ENCODE peak calls at places on chromosomes 12 and 14, in eight cellular contexts. One of them, this sample, is unnamed.
A peak's percentile ranks its signal among the peaks of the same experiment; 100 is the strongest.

GRCh38 chr14:64801800-64802199 is 77.9 kb downstream of the SPTB start:
- DNase-seq in bronchial epithelial cell: no peak
- DNase-seq in cardiac fibroblast: peak; percentile 18
- DNase-seq in GM12865: peak; percentile 11
- DNase-seq in upper lobe of left lung: no peak
- DNase-seq in foreskin fibroblast: no peak
- DNase-seq in left ventricle myocardium inferior: no peak
- DNase-seq in lung: no peak
- DNase-seq in this sample: no peak

GRCh38 chr14:103908580-103908979 is 19.7 kb upstream of the TDRD9 start:
- DNase-seq in bronchial epithelial cell: no peak
- DNase-seq in cardiac fibroblast: no peak
- DNase-seq in GM12865: no peak
- DNase-seq in upper lobe of left lung: no peak
- DNase-seq in foreskin fibroblast: no peak
- DNase-seq in left ventricle myocardium inferior: no peak
- DNase-seq in lung: no peak
- DNase-seq in this sample: no peak

GRCh38 chr12:53751336-53752191 is at the start of gene CISTR:
- DNase-seq in bronchial epithelial cell: no peak
- DNase-seq in cardiac fibroblast: no peak
- DNase-seq in GM12865: peak; percentile 54
- DNase-seq in upper lobe of left lung: peak; percentile 51
- DNase-seq in foreskin fibroblast: no peak
- DNase-seq in left ventricle myocardium inferior: no peak
- DNase-seq in lung: peak; percentile 42
- DNase-seq in this sample: no peak

GRCh38 chr12:124609041-124609984 is 41.9 kb upstream of the NCOR2 start:
- DNase-seq in bronchial epithelial cell: peak; percentile 74
- DNase-seq in cardiac fibroblast: peak; percentile 65
- DNase-seq in GM12865: peak; percentile 87
- DNase-seq in upper lobe of left lung: peak; percentile 92
- DNase-seq in foreskin fibroblast: no peak
- DNase-seq in left ventricle myocardium inferior: peak; percentile 81
- DNase-seq in lung: peak; percentile 93
- DNase-seq in this sample: peak; percentile 41

GRCh38 chr12:128823216-128823915 is 392 bp downstream of the SLC15A4 start:
- DNase-seq in bronchial epithelial cell: peak; percentile 7
- DNase-seq in cardiac fibroblast: no peak
- DNase-seq in GM12865: peak; percentile 59
- DNase-seq in upper lobe of left lung: peak; percentile 37
- DNase-seq in foreskin fibroblast: peak; percentile 13
- DNase-seq in left ventricle myocardium inferior: peak; percentile 37
- DNase-seq in lung: peak; percentile 41
- DNase-seq in this sample: no peak

GRCh38 chr12:131309700-131310099 is 356.0 kb downstream of the ADGRD1 start:
- DNase-seq in bronchial epithelial cell: no peak
- DNase-seq in cardiac fibroblast: no peak
- DNase-seq in GM12865: no peak
- DNase-seq in upper lobe of left lung: no peak
- DNase-seq in foreskin fibroblast: no peak
- DNase-seq in left ventricle myocardium inferior: no peak
- DNase-seq in lung: no peak
- DNase-seq in this sample: no peak

GRCh38 chr14:89340782-89341181 is 76.3 kb downstream of the FOXN3 start:
- DNase-seq in bronchial epithelial cell: no peak
- DNase-seq in cardiac fibroblast: no peak
- DNase-seq in GM12865: no peak
- DNase-seq in upper lobe of left lung: no peak
- DNase-seq in foreskin fibroblast: no peak
- DNase-seq in left ventricle myocardium inferior: no peak
- DNase-seq in lung: no peak
- DNase-seq in this sample: no peak

GRCh38 chr12:88362439-88362838 is 217.8 kb downstream of the KITLG start:
- DNase-seq in bronchial epithelial cell: peak; percentile 36
- DNase-seq in cardiac fibroblast: peak; percentile 42
- DNase-seq in GM12865: no peak
- DNase-seq in upper lobe of left lung: no peak
- DNase-seq in foreskin fibroblast: no peak
- DNase-seq in left ventricle myocardium inferior: no peak
- DNase-seq in lung: no peak
- DNase-seq in this sample: no peak

GRCh38 chr14:38951451-38951850 is 151.6 kb downstream of the SEC23A start:
- DNase-seq in bronchial epithelial cell: peak; percentile 13
- DNase-seq in cardiac fibroblast: peak; percentile 61
- DNase-seq in GM12865: no peak
- DNase-seq in upper lobe of left lung: no peak
- DNase-seq in foreskin fibroblast: peak; percentile 24
- DNase-seq in left ventricle myocardium inferior: no peak
- DNase-seq in lung: no peak
- DNase-seq in this sample: no peak

GRCh38 chr12:130977759-130978127 is 24.0 kb downstream of the ADGRD1 start:
- DNase-seq in bronchial epithelial cell: no peak
- DNase-seq in cardiac fibroblast: no peak
- DNase-seq in GM12865: no peak
- DNase-seq in upper lobe of left lung: no peak
- DNase-seq in foreskin fibroblast: no peak
- DNase-seq in left ventricle myocardium inferior: no peak
- DNase-seq in lung: no peak
- DNase-seq in this sample: no peak

GRCh38 chr12:57614178-57614947 is 3.1 kb downstream of the ARHGEF25 start:
- DNase-seq in bronchial epithelial cell: peak; percentile 30
- DNase-seq in cardiac fibroblast: peak; percentile 42
- DNase-seq in GM12865: peak; percentile 80
- DNase-seq in upper lobe of left lung: no peak
- DNase-seq in foreskin fibroblast: no peak
- DNase-seq in left ventricle myocardium inferior: peak; percentile 47
- DNase-seq in lung: no peak
- DNase-seq in this sample: no peak

GRCh38 chr12:69231479-69231878 is 7.9 kb upstream of the CPSF6 start:
- DNase-seq in bronchial epithelial cell: no peak
- DNase-seq in cardiac fibroblast: no peak
- DNase-seq in GM12865: no peak
- DNase-seq in upper lobe of left lung: no peak
- DNase-seq in foreskin fibroblast: no peak
- DNase-seq in left ventricle myocardium inferior: no peak
- DNase-seq in lung: no peak
- DNase-seq in this sample: no peak

GRCh38 chr12:113214938-113215400 is 6.3 kb upstream of the TPCN1 start:
- DNase-seq in bronchial epithelial cell: peak; percentile 85
- DNase-seq in cardiac fibroblast: peak; percentile 96
- DNase-seq in GM12865: peak; percentile 78
- DNase-seq in upper lobe of left lung: peak; percentile 79
- DNase-seq in foreskin fibroblast: peak; percentile 96
- DNase-seq in left ventricle myocardium inferior: peak; percentile 67
- DNase-seq in lung: peak; percentile 70
- DNase-seq in this sample: peak; percentile 99

GRCh38 chr12:71865166-71865713 is 25.7 kb downstream of the TBC1D15 start:
- DNase-seq in bronchial epithelial cell: peak; percentile 76
- DNase-seq in cardiac fibroblast: peak; percentile 75
- DNase-seq in GM12865: no peak
- DNase-seq in upper lobe of left lung: no peak
- DNase-seq in foreskin fibroblast: peak; percentile 93
- DNase-seq in left ventricle myocardium inferior: no peak
- DNase-seq in lung: no peak
- DNase-seq in this sample: peak; percentile 56

GRCh38 chr12:89971880-89972279 is 263.2 kb upstream of the ATP2B1 start:
- DNase-seq in bronchial epithelial cell: no peak
- DNase-seq in cardiac fibroblast: peak; percentile 89
- DNase-seq in GM12865: no peak
- DNase-seq in upper lobe of left lung: no peak
- DNase-seq in foreskin fibroblast: no peak
- DNase-seq in left ventricle myocardium inferior: no peak
- DNase-seq in lung: no peak
- DNase-seq in this sample: no peak

GRCh38 chr14:71311061-71311460 is 403.8 kb downstream of the PCNX1 start:
- DNase-seq in bronchial epithelial cell: no peak
- DNase-seq in cardiac fibroblast: no peak
- DNase-seq in GM12865: no peak
- DNase-seq in upper lobe of left lung: no peak
- DNase-seq in foreskin fibroblast: no peak
- DNase-seq in left ventricle myocardium inferior: no peak
- DNase-seq in lung: no peak
- DNase-seq in this sample: no peak

GRCh38 chr14:71304588-71305133 is 397.4 kb downstream of the PCNX1 start:
- DNase-seq in bronchial epithelial cell: no peak
- DNase-seq in cardiac fibroblast: no peak
- DNase-seq in GM12865: no peak
- DNase-seq in upper lobe of left lung: no peak
- DNase-seq in foreskin fibroblast: no peak
- DNase-seq in left ventricle myocardium inferior: no peak
- DNase-seq in lung: no peak
- DNase-seq in this sample: no peak

GRCh38 chr14:71314717-71315116 is 407.5 kb downstream of the PCNX1 start:
- DNase-seq in bronchial epithelial cell: no peak
- DNase-seq in cardiac fibroblast: no peak
- DNase-seq in GM12865: no peak
- DNase-seq in upper lobe of left lung: no peak
- DNase-seq in foreskin fibroblast: no peak
- DNase-seq in left ventricle myocardium inferior: no peak
- DNase-seq in lung: no peak
- DNase-seq in this sample: no peak

GRCh38 chr14:71308671-71309070 is 401.4 kb downstream of the PCNX1 start:
- DNase-seq in bronchial epithelial cell: no peak
- DNase-seq in cardiac fibroblast: no peak
- DNase-seq in GM12865: no peak
- DNase-seq in upper lobe of left lung: no peak
- DNase-seq in foreskin fibroblast: no peak
- DNase-seq in left ventricle myocardium inferior: no peak
- DNase-seq in lung: no peak
- DNase-seq in this sample: no peak

GRCh38 chr14:71309756-71310155 is 402.5 kb downstream of the PCNX1 start:
- DNase-seq in bronchial epithelial cell: no peak
- DNase-seq in cardiac fibroblast: no peak
- DNase-seq in GM12865: no peak
- DNase-seq in upper lobe of left lung: no peak
- DNase-seq in foreskin fibroblast: no peak
- DNase-seq in left ventricle myocardium inferior: no peak
- DNase-seq in lung: no peak
- DNase-seq in this sample: no peak
- TF ChIP-seq CTCF in bronchial epithelial cell: no peak
- TF ChIP-seq CTCF in cardiac fibroblast: no peak
- TF ChIP-seq CTCF in GM12865: no peak
- TF ChIP-seq CTCF in upper lobe of left lung: no peak
- TF ChIP-seq CTCF in foreskin fibroblast: no peak
- TF ChIP-seq CTCF in left ventricle myocardium inferior: no peak
- TF ChIP-seq CTCF in lung: no peak
- TF ChIP-seq CTCF in this sample: no peak

DNA sequence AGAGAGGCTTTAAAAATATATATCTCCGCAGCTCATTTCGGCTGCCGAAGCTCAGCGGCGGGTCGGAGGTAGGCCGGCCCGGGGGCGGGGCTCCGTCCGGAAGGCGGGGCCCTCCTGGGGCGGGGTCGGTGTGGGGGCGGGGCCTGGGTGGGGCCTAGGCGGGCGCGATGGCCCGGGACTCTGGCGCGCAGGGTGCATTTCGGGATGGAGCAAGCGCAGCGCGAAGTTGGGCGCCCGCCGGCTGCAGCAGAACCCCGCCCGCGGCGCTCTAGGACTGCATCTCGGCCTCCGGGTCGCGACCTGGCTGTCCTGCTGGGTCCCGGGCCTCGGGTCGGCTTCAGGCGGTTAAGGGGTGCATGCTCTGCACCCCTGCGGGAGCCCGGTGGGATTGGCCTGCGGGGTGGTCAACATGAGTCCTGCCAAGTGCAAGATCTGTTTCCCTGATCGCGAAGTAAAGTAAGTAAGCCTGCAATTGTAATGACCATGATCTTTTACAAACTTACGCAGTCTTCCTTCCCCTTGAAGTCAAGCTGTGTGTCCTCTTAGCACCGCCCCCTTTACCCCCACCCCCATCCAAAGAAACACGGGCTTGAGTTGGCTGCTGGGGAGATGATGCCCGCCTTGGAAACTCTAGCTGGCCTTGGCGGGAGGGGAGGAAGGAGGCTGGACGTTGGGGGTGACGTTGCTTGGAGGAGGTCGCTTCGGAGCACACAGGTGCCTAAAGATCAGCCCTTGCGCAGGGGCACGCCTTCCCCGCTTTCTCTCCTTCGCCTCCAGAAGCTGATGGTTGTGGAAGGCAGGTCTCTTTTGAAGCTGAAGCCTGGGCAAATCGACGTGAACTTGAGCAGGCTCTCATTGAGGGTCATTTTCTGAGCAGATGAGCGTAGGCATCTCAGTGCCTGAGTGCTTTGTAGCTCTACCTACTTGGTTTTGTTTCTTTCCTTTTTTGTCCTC is 38.4 kb downstream of the ACACB start:
- DNase-seq in bronchial epithelial cell: peak; percentile 66
- DNase-seq in cardiac fibroblast: peak; percentile 71
- DNase-seq in GM12865: peak; percentile 81
- DNase-seq in upper lobe of left lung: peak; percentile 82
- DNase-seq in foreskin fibroblast: peak; percentile 55
- DNase-seq in left ventricle myocardium inferior: peak; percentile 88
- DNase-seq in lung: peak; percentile 81
- DNase-seq in this sample: no peak
- TF ChIP-seq CTCF in bronchial epithelial cell: no peak
- TF ChIP-seq CTCF in cardiac fibroblast: no peak
- TF ChIP-seq CTCF in GM12865: no peak
- TF ChIP-seq CTCF in upper lobe of left lung: peak; percentile 8
- TF ChIP-seq CTCF in foreskin fibroblast: no peak
- TF ChIP-seq CTCF in left ventricle myocardium inferior: peak; percentile 9
- TF ChIP-seq CTCF in lung: no peak
- TF ChIP-seq CTCF in this sample: no peak

GRCh38 chr14:105066285-105067071 is 1.2 kb upstream of the GPR132 start:
- DNase-seq in bronchial epithelial cell: no peak
- DNase-seq in cardiac fibroblast: no peak
- DNase-seq in GM12865: peak; percentile 66
- DNase-seq in upper lobe of left lung: no peak
- DNase-seq in foreskin fibroblast: no peak
- DNase-seq in left ventricle myocardium inferior: no peak
- DNase-seq in lung: no peak
- DNase-seq in this sample: no peak
- TF ChIP-seq CTCF in bronchial epithelial cell: no peak
- TF ChIP-seq CTCF in cardiac fibroblast: no peak
- TF ChIP-seq CTCF in GM12865: peak; percentile 14
- TF ChIP-seq CTCF in upper lobe of left lung: no peak
- TF ChIP-seq CTCF in foreskin fibroblast: no peak
- TF ChIP-seq CTCF in left ventricle myocardium inferior: no peak
- TF ChIP-seq CTCF in lung: no peak
- TF ChIP-seq CTCF in this sample: no peak

GRCh38 chr12:49865782-49866135 is 22.9 kb upstream of the BCDIN3D start:
- DNase-seq in bronchial epithelial cell: no peak
- DNase-seq in cardiac fibroblast: no peak
- DNase-seq in GM12865: no peak
- DNase-seq in upper lobe of left lung: no peak
- DNase-seq in foreskin fibroblast: no peak
- DNase-seq in left ventricle myocardium inferior: no peak
- DNase-seq in lung: no peak
- DNase-seq in this sample: no peak
- TF ChIP-seq CTCF in bronchial epithelial cell: no peak
- TF ChIP-seq CTCF in cardiac fibroblast: no peak
- TF ChIP-seq CTCF in GM12865: no peak
- TF ChIP-seq CTCF in upper lobe of left lung: no peak
- TF ChIP-seq CTCF in foreskin fibroblast: no peak
- TF ChIP-seq CTCF in left ventricle myocardium inferior: no peak
- TF ChIP-seq CTCF in lung: no peak
- TF ChIP-seq CTCF in this sample: no peak

GRCh38 chr14:35140718-35141581 is 18.6 kb downstream of the PRORP start:
- DNase-seq in bronchial epithelial cell: no peak
- DNase-seq in cardiac fibroblast: no peak
- DNase-seq in GM12865: peak; percentile 34
- DNase-seq in upper lobe of left lung: no peak
- DNase-seq in foreskin fibroblast: no peak
- DNase-seq in left ventricle myocardium inferior: no peak
- DNase-seq in lung: no peak
- DNase-seq in this sample: no peak
- TF ChIP-seq CTCF in bronchial epithelial cell: no peak
- TF ChIP-seq CTCF in cardiac fibroblast: peak; percentile 17
- TF ChIP-seq CTCF in GM12865: peak; percentile 23
- TF ChIP-seq CTCF in upper lobe of left lung: peak; percentile 64
- TF ChIP-seq CTCF in foreskin fibroblast: no peak
- TF ChIP-seq CTCF in left ventricle myocardium inferior: peak; percentile 65
- TF ChIP-seq CTCF in lung: no peak
- TF ChIP-seq CTCF in this sample: no peak

This sample was measured in kidney epithelial cell.